ENCODE peak calls at places on chromosomes 3 and 15, in six cellular contexts. I is epithelial cell of prostate; N is GM03348; F is Caco-2; G is CD8-positive, alpha-beta T cell; A is psoas muscle. V is an unnamed sample.

GRCh38 chr3:161208931-161209330 is 12.2 kb upstream of the NMD3 start:
- DNase-seq in N (no peak), I (no peak), A (no peak), F (peak), G (no peak), V (no peak)

GRCh38 chr15:73633991-73634495 is 854 bp upstream of the NPTN start:
- DNase-seq in A (no peak), F (peak), G (no peak), N (peak), I (peak), V (peak)

GRCh38 chr3:66366747-66367146 is 134.1 kb downstream of the LRIG1 start:
- DNase-seq in A (no peak), F (no peak), I (no peak), N (no peak), G (no peak), V (no peak)

GRCh38 chr3:192929755-192930491 is 12.3 kb upstream of the MB21D2 start:
- DNase-seq in F (no peak), G (no peak), N (no peak), I (no peak), A (no peak), V (peak)

GRCh38 chr15:60993008-60993407 is 236.1 kb downstream of the RORA start:
- DNase-seq in I (no peak), N (peak), F (no peak), A (no peak), G (no peak), V (peak)

GRCh38 chr3:126308394-126309125 is 48.6 kb downstream of the KLF15 start:
- DNase-seq in N (no peak), F (no peak), A (no peak), I (no peak), G (no peak), V (no peak)

GRCh38 chr3:11654166-11654565 is 10.5 kb upstream of the VGLL4 start:
- DNase-seq in G (no peak), A (no peak), I (no peak), N (no peak), F (no peak), V (no peak)

GRCh38 chr3:13598201-13598600 is 49.3 kb downstream of the FBLN2 start:
- DNase-seq in F (no peak), G (no peak), I (no peak), A (no peak), N (no peak), V (no peak)

GRCh38 chr15:94670436-94671034 is 439.2 kb downstream of the MCTP2 start:
- DNase-seq in A (no peak), F (peak), I (no peak), G (no peak), N (peak), V (peak)

GRCh38 chr3:150049317-150049716 is 78.6 kb upstream of the PFN2 start:
- DNase-seq in A (no peak), I (no peak), N (no peak), G (no peak), F (no peak), V (no peak)

GRCh38 chr3:123419850-123420292 is 29.0 kb downstream of the ADCY5 start:
- DNase-seq in F (no peak), N (no peak), I (no peak), A (no peak), G (no peak), V (no peak)

GRCh38 chr3:31247850-31248618 is 284.7 kb upstream of the STT3B start:
- DNase-seq in I (no peak), N (no peak), A (no peak), G (no peak), F (peak), V (no peak)

GRCh38 chr3:54733079-54733478 is 194.8 kb downstream of the LRTM1 start:
- DNase-seq in G (no peak), F (no peak), I (no peak), N (no peak), A (no peak), V (no peak)

GRCh38 chr15:56805466-56806146 is 72.3 kb upstream of the ZNF280D start:
- DNase-seq in F (no peak), I (peak), N (peak), G (no peak), A (no peak), V (peak)

V was measured in AG08395.